ENCODE peak calls at places on chromosome 21, in seven cellular contexts. J, I, D, U, Q, Y and R are unnamed samples. For H3K4me1, the result is how much of the 10 kb centered on the place peaks cover.

GRCh38 chr21:21624674-21625073 is 626.5 kb downstream of the NCAM2 start:
- DNase-seq in J (no peak), Q (no peak), D (no peak), U (no peak), Y (peak), I (peak), R (no peak)

GRCh38 chr21:36079010-36079649 is 9.3 kb downstream of the CBR1 start:
- DNase-seq in Y (no peak), I (peak), Q (no peak), D (no peak), J (no peak), U (no peak), R (peak)

GRCh38 chr21:46093668-46094400 is 4.1 kb upstream of the COL6A2 start:
- DNase-seq in U (peak), I (no peak), Q (no peak), Y (no peak), D (peak), J (no peak), R (no peak)

GRCh38 chr21:32508558-32508957 is 76.8 kb downstream of the TCP10L start:
- DNase-seq in J (no peak), D (no peak), Q (no peak), U (peak), I (no peak), Y (no peak), R (no peak)

GRCh38 chr21:45386336-45386727 is 18.6 kb upstream of the COL18A1 start:
- DNase-seq in D (no peak), Q (no peak), I (no peak), J (no peak), U (peak), Y (no peak), R (no peak)

GRCh38 chr21:46055863-46056281 is 42.0 kb upstream of the COL6A2 start:
- DNase-seq in U (peak), Y (peak), I (no peak), J (no peak), D (peak), Q (no peak), R (no peak)

GRCh38 chr21:28106370-28106890 is 886.2 kb downstream of the LTN1 start:
- DNase-seq in Q (no peak), Y (no peak), I (peak), J (no peak), U (no peak), D (no peak), R (no peak)

GRCh38 chr21:39000496-39000895 is 182.8 kb downstream of the PSMG1 start:
- DNase-seq in J (no peak), Q (no peak), U (no peak), I (no peak), Y (peak), D (no peak), R (no peak)

GRCh38 chr21:46115441-46116188 is 17.7 kb downstream of the COL6A2 start:
- DNase-seq in I (no peak), J (no peak), D (no peak), Y (no peak), U (peak), Q (no peak), R (no peak)

GRCh38 chr21:46211786-46212720 is 16.5 kb downstream of the LSS start:
- DNase-seq in Y (no peak), U (peak), Q (no peak), D (no peak), I (no peak), J (no peak), R (no peak)

GRCh38 chr21:32083175-32083574 is 195.7 kb downstream of the MIS18A start:
- DNase-seq in Y (peak), Q (no peak), D (no peak), J (no peak), I (peak), U (no peak), R (no peak)

GRCh38 chr21:27674037-27674436 is 707.1 kb upstream of the ADAMTS5 start:
- DNase-seq in Q (no peak), D (no peak), U (no peak), Y (peak), J (no peak), I (no peak), R (no peak)

GRCh38 chr21:38984982-38985422 is 179.3 kb downstream of the ETS2 start:
- DNase-seq in I (peak), Q (no peak), D (peak), U (no peak), J (no peak), Y (peak), R (no peak)

GRCh38 chr21:37433441-37433840 is 66.9 kb downstream of the DYRK1A start:
- DNase-seq in D (no peak), Q (no peak), Y (no peak), J (no peak), U (no peak), I (no peak), R (no peak)
- H3K27ac ChIP-seq in D (no peak), Q (no peak), Y (no peak), J (no peak), U (no peak), I (no peak), R (no peak)

DNA sequence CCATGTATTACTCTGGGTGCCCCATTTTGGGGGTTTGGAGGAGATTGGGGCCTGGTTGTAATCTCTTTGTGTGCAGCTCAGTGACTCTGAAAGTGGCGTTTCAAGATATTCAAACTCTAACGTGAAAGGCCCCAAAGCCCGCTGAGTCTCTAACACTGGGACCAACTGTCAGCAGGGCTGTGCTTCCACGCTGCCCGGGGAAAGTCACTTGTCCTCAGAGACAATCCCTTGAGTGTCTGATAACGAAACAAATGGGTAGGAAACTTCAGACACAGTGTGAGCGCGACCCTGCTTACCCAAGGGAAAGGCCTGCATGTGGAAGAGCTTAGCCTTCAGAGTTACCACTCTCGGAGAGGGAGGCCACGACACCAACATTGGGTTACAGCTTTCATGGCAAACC is 832 bp downstream of the UBASH3A start:
- DNase-seq in Q (no peak), Y (no peak), D (no peak), U (peak), I (no peak), J (no peak), R (no peak)
- H3K4me1 ChIP-seq in Q (under half), Y (under half), D (under half), U (under half), I (under half), J (under half), R (half or more)

DNA sequence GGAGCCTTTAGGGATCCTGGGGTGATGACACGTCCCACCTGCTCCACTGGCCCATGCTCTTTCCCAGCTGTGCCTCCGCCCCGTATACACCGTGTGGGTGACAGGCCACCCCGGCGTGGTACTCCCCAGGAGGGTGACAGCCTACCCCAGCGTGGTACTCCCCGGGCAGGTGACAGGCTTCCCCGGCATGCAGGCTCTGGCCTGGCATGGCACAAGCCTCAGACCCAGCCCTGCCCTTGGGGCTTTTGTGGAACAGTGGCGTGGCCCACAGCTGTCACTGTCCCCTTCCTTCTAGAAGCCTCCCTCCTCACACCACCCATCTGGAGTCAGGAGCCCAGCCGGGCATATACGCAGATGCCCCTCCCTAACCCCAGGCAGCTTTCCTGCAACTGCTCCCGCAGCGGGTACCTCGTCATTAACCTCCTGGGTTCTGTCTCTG is 4.7 kb upstream of the PFKL start:
- DNase-seq in Q (peak), I (peak), J (no peak), D (no peak), Y (no peak), U (no peak), R (no peak)
- H3K27ac ChIP-seq in Q (no peak), I (no peak), J (peak), D (no peak), Y (no peak), U (no peak), R (no peak)

GRCh38 chr21:42543106-42543847 is 29.6 kb downstream of the SLC37A1 start:
- DNase-seq in Q (no peak), I (no peak), Y (no peak), J (no peak), D (no peak), U (peak), R (no peak)
- H3K4me1 ChIP-seq in Q (under half), I (under half), Y (under half), J (under half), D (under half), U (under half), R (under half)

GRCh38 chr21:37669249-37669648 is 247.0 kb downstream of the KCNJ6 start:
- DNase-seq in I (no peak), J (no peak), D (no peak), U (no peak), Y (no peak), Q (no peak), R (no peak)

GRCh38 chr21:37667380-37667779 is 248.9 kb downstream of the KCNJ6 start:
- DNase-seq in I (no peak), Q (no peak), U (no peak), Y (no peak), J (no peak), D (no peak), R (no peak)

GRCh38 chr21:37668462-37669239 is 247.6 kb downstream of the KCNJ6 start:
- DNase-seq in Q (no peak), I (no peak), D (no peak), J (no peak), Y (no peak), U (no peak), R (no peak)

GRCh38 chr21:37660709-37661108 is 255.5 kb downstream of the KCNJ6 start:
- DNase-seq in I (no peak), J (no peak), Q (no peak), Y (no peak), U (no peak), D (no peak), R (no peak)

DNA sequence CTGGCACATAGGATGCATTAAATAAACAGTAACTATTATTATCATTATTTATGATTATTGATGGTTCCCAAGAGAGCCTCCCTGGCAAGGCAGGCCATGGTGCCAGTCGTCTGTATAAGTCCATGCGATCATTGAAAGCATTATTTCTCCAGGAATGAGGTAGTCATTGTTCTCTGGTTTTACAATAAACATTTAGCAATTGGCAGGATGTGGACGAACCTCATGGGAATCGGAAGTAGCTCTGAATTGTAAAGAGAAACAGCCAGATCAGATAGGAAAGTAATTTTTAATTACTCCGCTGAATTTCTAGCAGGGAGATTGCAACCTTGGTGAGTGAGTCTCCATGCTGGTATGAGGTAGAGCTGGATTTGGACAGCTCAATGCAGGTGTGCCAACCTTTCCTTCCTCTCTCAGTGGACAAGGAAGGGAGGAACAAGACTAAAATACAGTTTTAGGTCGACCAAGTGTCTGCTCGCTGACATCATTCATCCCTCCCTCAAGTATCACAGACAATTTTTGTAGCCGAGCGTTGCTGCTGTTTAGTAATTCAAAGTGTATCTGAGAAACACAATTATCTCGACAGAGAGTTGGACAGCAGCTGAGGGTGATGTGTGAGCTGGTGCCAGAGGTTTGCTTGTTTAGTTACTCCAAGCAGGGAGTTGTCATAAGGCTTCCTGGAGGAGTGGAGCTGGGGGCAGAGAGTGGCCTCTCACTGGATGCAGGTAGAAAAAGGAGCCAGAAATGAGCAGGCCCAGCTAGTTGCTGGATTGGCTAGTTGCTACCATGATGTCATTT is 250.8 kb downstream of the KCNJ6 start:
- DNase-seq in Y (no peak), J (no peak), I (no peak), D (no peak), U (no peak), Q (no peak), R (no peak)
- H3K27ac ChIP-seq in Y (no peak), J (peak), I (no peak), D (no peak), U (no peak), Q (no peak), R (no peak)

DNA sequence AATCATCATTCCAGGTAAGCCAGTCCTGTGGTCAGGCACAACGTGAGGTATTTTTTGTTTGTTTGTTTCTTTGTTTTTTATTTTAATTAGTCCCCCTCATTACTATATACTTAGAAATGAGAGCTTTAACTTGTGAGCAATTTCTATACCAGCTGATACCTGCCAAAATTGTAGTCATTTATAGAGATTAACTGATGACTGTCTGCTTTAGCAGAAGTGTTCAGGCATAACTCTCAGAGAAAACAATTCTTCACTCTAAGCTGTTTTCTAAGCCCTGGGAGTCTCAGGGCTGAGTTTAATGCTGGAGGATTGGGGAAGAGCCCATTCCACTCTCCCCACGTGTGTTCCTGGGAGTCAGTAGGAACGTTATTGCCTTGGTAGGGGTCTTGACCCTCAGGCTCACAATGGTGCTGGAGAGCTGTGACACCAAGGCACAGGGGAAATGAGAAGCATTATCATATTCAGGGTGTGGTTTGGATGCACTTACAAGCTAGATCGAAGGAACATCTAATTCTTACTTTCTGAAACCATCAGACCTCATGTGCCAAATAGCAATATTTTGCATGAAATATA is 168.2 kb downstream of the CLIC6 start:
- DNase-seq in D (peak), J (no peak), Y (no peak), I (no peak), U (no peak), Q (no peak), R (no peak)
- H3K4me1 ChIP-seq in D (under half), J (under half), Y (under half), I (under half), U (under half), Q (under half), R (under half)